ENCODE peak calls at places on chromosome 11, in ten cellular contexts. F is posterior vena cava; Q is CD8-positive, alpha-beta memory T cell; X is pulmonary artery endothelial cell; Y is NCI-H82; S is NCI-H345; U is cardiac fibroblast; C is stimulated activated CD8-positive, alpha-beta memory T cell treated with anti-CD3 and anti-CD28 coated beads, Interleukin-15, amount 100 ng/mL, for 4 hours; W is tibial nerve; E is Right ventricle myocardium superior. O is an unnamed sample.

GRCh38 chr11:111514216-111515031 is at the start of gene HOATZ:
- DNase-seq in E (no peak), Y (peak), F (no peak), X (no peak), W (no peak), S (peak), Q (no peak), U (peak), C (no peak), O (no peak)

GRCh38 chr11:111808063-111808588 is 41.9 kb upstream of the PPP2R1B start:
- DNase-seq in U (no peak), Y (no peak), F (no peak), C (no peak), E (no peak), W (no peak), X (no peak), S (no peak), Q (no peak), O (no peak)

GRCh38 chr11:131504199-131504949 is 134.0 kb downstream of the NTM start:
- DNase-seq in S (no peak), X (no peak), U (peak), E (no peak), Q (no peak), W (no peak), Y (peak), F (no peak), C (no peak), O (no peak)

GRCh38 chr11:33027233-33027632 is 11.6 kb downstream of the DEPDC7 start:
- DNase-seq in E (no peak), U (no peak), F (no peak), C (no peak), S (no peak), Q (no peak), W (no peak), X (no peak), Y (no peak), O (no peak)

GRCh38 chr11:1150095-1150494 is 7.7 kb upstream of the MUC5AC start:
- DNase-seq in S (no peak), X (no peak), F (peak), C (no peak), U (no peak), Y (no peak), Q (no peak), W (no peak), E (no peak), O (no peak)

GRCh38 chr11:15988693-15989231 is 367.6 kb downstream of the SOX6 start:
- DNase-seq in Y (peak), F (no peak), S (no peak), Q (no peak), W (no peak), X (no peak), U (peak), C (no peak), E (peak), O (no peak)

GRCh38 chr11:68314886-68315580 is 2.6 kb downstream of the LRP5 start:
- DNase-seq in Y (no peak), W (no peak), X (no peak), S (no peak), U (peak), E (peak), C (no peak), Q (no peak), F (no peak), O (no peak)

GRCh38 chr11:33000181-33000580 is 15.5 kb upstream of the DEPDC7 start:
- DNase-seq in U (peak), X (no peak), F (no peak), Q (no peak), E (no peak), W (no peak), Y (no peak), C (no peak), S (no peak), O (no peak)

GRCh38 chr11:1224491-1225385 is 1.9 kb downstream of the MUC5B start:
- DNase-seq in E (peak), F (peak), U (no peak), C (no peak), Y (no peak), W (no peak), Q (peak), S (no peak), X (no peak), O (peak)

GRCh38 chr11:2513441-2513840 is 68.6 kb downstream of the KCNQ1 start:
- DNase-seq in E (no peak), Q (no peak), X (no peak), F (peak), S (no peak), Y (no peak), C (no peak), U (no peak), W (no peak), O (peak)

GRCh38 chr11:116421529-116422185 is 351.1 kb downstream of the BUD13 start:
- DNase-seq in S (peak), Y (peak), U (no peak), Q (no peak), C (no peak), E (no peak), W (no peak), F (peak), X (no peak), O (no peak)

O was measured in aorta.